ENCODE peak calls at places on chromosomes 7 and 10, in ten cellular contexts. H is GM23338, N is colonic mucosa, R is hepatocyte, J is lower lobe of right lung, C is cardiac muscle cell, D is BJ, P is AG10803, E is astrocyte, B is endothelial cell. G is an unnamed sample.

GRCh38 chr7:28855538-28856217 is 102.5 kb downstream of the TRIL start:
- DNase-seq in P (peak; percentile 90), B (no peak), C (peak; percentile 72), D (peak; percentile 69), R (peak; percentile 64), N (no peak), J (no peak), E (peak; percentile 98), H (no peak), G (no peak)

GRCh38 chr10:78605800-78606350 is 462.9 kb upstream of the ZMIZ1 start:
- DNase-seq in H (no peak), C (no peak), E (no peak), B (no peak), J (no peak), D (no peak), P (no peak), N (no peak), R (no peak), G (no peak)

GRCh38 chr10:80323298-80323697 is 33.3 kb downstream of the DYDC1 start:
- DNase-seq in H (peak; percentile 22), J (no peak), E (no peak), B (no peak), C (no peak), R (no peak), P (no peak), N (no peak), D (no peak), G (no peak)

GRCh38 chr7:70695804-70696104 is 436.2 kb upstream of the GALNT17 start:
- DNase-seq in J (no peak), D (no peak), B (no peak), C (no peak), P (no peak), E (no peak), H (no peak), N (peak; percentile 34), R (no peak), G (no peak)

GRCh38 chr7:152615052-152615741 is 60.7 kb downstream of the XRCC2 start:
- DNase-seq in B (no peak), H (no peak), D (no peak), J (no peak), R (peak; percentile 32), P (no peak), C (peak; percentile 14), N (no peak), E (no peak), G (no peak)

GRCh38 chr7:17907014-17907413 is 33.3 kb downstream of the SNX13 start:
- DNase-seq in C (no peak), R (no peak), N (no peak), J (no peak), H (no peak), E (peak; percentile 9), B (no peak), D (no peak), P (no peak), G (no peak)

GRCh38 chr10:63671317-63671937 is 150.2 kb downstream of the REEP3 start:
- DNase-seq in D (peak; percentile 70), H (no peak), R (peak; percentile 24), E (peak; percentile 62), J (no peak), P (peak; percentile 90), C (peak; percentile 81), N (no peak), B (no peak), G (no peak)

GRCh38 chr10:91567815-91568214 is 65.1 kb downstream of the PPP1R3C start:
- DNase-seq in N (no peak), H (no peak), E (no peak), R (no peak), J (no peak), B (no peak), C (no peak), D (no peak), P (peak; percentile 33), G (no peak)

GRCh38 chr7:56609852-56610355 is 493.7 kb upstream of the NUPR2 start:
- DNase-seq in B (no peak), E (no peak), C (no peak), R (no peak), P (no peak), N (no peak), H (no peak), D (no peak), J (no peak), G (no peak)

GRCh38 chr10:28947209-28947608 is 269.9 kb downstream of the BAMBI start:
- DNase-seq in B (no peak), R (peak; percentile 22), H (no peak), E (peak; percentile 61), P (peak; percentile 50), D (no peak), C (peak; percentile 90), J (no peak), N (no peak), G (no peak)

GRCh38 chr7:39811161-39811614 is 138.9 kb upstream of the CDK13 start:
- DNase-seq in J (no peak), C (peak; percentile 23), H (no peak), R (no peak), P (peak; percentile 40), N (no peak), E (peak; percentile 36), B (no peak), D (no peak), G (no peak)

GRCh38 chr7:336810-337566 is 47.0 kb downstream of the FOXL3 start:
- DNase-seq in H (no peak), N (no peak), B (no peak), J (no peak), D (no peak), R (no peak), P (no peak), C (no peak), E (no peak), G (no peak)

DNA sequence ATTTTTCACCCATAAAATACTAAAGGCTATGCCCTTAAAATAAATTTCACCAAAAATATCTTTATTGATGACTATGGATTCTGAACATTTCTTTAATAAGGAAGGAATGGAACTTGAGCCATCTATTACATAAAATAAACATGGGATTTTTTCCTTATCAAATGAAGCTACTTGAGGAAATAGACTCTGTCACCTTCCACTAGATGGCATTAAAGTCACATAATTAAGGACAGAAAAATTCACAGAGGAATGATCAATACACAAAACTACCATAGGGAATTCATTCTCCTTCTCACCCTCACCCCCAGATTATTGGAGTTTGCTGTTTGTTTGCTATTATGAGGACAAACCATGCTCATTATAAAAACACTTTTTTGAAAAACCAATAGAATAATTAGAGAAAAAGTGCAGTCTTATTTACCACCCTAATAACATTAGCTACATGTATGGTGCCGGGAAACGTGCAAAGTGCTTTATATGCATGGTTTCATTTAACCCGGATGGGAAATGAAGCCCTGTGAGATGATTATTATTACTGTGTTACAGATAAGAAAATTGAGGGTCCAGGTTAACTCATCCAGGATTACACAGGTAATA is 21.1 kb upstream of the FOXI2 start:
- DNase-seq in B (no peak), D (no peak), J (no peak), H (peak; percentile 67), N (no peak), P (peak; percentile 7), E (peak; percentile 9), C (peak; percentile 27), R (no peak), G (peak; percentile 29)
- TF ChIP-seq CTCF in B (no peak), D (no peak), J (peak; percentile 46), H (peak; percentile 56), N (peak; percentile 20), P (peak; percentile 34), E (peak; percentile 22), C (no peak), R (peak; percentile 67), G (peak; percentile 51)

DNA sequence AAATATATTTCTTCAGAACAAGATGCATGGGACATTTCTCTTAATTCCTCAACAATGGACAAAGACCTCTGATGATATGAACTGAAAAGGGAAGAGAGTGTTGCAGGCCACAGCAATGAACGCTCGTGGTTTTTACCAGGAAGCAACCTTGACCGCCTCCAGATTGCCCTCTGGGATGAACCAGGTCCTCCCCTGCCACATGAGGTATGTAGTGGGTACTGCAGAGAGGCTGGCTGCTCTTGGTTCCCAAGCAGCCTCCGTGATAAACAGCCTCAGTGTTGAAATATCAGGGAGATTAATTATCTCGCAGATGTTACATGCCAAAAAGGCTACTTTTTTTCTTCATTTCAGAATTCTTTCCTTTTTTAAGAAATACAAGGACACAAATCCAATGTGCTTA is 338.8 kb downstream of the ELMO1 start:
- DNase-seq in C (peak; percentile 35), J (no peak), R (no peak), H (peak; percentile 22), B (no peak), D (no peak), E (no peak), P (no peak), N (no peak), G (no peak)
- TF ChIP-seq CTCF in C (no peak), J (no peak), R (no peak), H (no peak), B (no peak), D (no peak), E (no peak), P (no peak), N (no peak), G (no peak)

GRCh38 chr7:131753620-131754222 is 197.3 kb upstream of the PODXL start:
- DNase-seq in C (peak; percentile 4), E (no peak), D (no peak), R (peak; percentile 39), P (no peak), N (no peak), B (peak; percentile 32), J (no peak), H (peak; percentile 76), G (no peak)
- TF ChIP-seq CTCF in C (peak; percentile 34), E (peak; percentile 28), D (peak; percentile 40), R (peak; percentile 40), P (peak; percentile 45), N (no peak), B (peak; percentile 48), J (no peak), H (peak; percentile 80), G (peak; percentile 5)

GRCh38 chr10:49418053-49418326 is 22.1 kb upstream of the DRGX start:
- DNase-seq in J (no peak), H (no peak), E (no peak), R (no peak), P (no peak), C (no peak), D (no peak), N (no peak), B (no peak), G (no peak)

GRCh38 chr10:49419005-49419404 is 23.1 kb upstream of the DRGX start:
- DNase-seq in C (no peak), D (no peak), J (peak; percentile 50), B (no peak), H (peak; percentile 72), E (no peak), R (peak; percentile 76), N (no peak), P (no peak), G (no peak)

GRCh38 chr10:49417311-49418052 is 21.6 kb upstream of the DRGX start:
- DNase-seq in N (no peak), J (no peak), P (no peak), R (no peak), B (no peak), C (no peak), D (no peak), H (peak; percentile 25), E (no peak), G (no peak)

GRCh38 chr10:49415846-49416245 is 20.0 kb upstream of the DRGX start:
- DNase-seq in R (no peak), D (no peak), B (no peak), N (no peak), H (no peak), J (no peak), C (no peak), P (no peak), E (no peak), G (no peak)

DNA sequence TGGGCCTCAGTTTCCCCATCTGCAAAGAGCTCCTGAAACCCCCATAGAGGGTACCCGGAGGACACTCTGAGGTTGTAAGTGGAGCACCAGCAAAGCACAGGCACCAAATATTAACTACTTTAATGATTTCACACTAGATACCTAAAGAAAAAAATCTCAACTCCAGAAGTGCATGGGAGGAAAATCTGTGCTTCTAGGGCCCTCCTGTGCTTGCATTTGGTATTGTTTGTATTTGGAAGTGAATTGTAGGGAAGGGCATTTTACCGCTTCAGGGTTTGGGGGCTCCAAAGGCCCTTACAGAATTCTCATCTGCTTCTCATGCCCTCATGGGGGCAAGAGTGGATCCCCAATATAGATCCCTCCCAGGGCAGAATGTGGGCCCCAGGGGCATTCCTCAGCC is 22.4 kb upstream of the DRGX start:
- DNase-seq in C (no peak), D (no peak), E (no peak), R (no peak), P (no peak), H (peak; percentile 30), J (no peak), N (no peak), B (no peak), G (no peak)
- TF ChIP-seq CTCF in C (no peak), D (no peak), E (no peak), R (no peak), P (peak; percentile 21), H (peak; percentile 39), J (no peak), N (no peak), B (no peak), G (no peak)